ENCODE peak calls at places on chromosomes 11 and 22, in four cellular contexts. A is body of pancreas, F is fibroblast of mammary gland, G is heart left ventricle. B is an unnamed sample.

GRCh38 chr11:69943066-69943465 is 123.8 kb upstream of the FGF3 start:
- DNase-seq in A (no peak), F (no peak), G (no peak), B (no peak)

GRCh38 chr11:9664276-9665171 is 647 bp downstream of the SWAP70 start:
- DNase-seq in A (peak; percentile 52), F (peak; percentile 52), G (peak; percentile 53), B (peak; percentile 61)

GRCh38 chr22:17786435-17787158 is 12.3 kb upstream of the BID start:
- DNase-seq in A (no peak), F (peak; percentile 71), G (peak; percentile 83), B (peak; percentile 80)

GRCh38 chr11:57490456-57491248 is 24.9 kb downstream of the SLC43A1 start:
- DNase-seq in A (no peak), F (peak; percentile 60), G (no peak), B (no peak)

GRCh38 chr22:27990879-27991278 is 71.8 kb upstream of the PITPNB start:
- DNase-seq in A (no peak), F (peak; percentile 52), G (peak; percentile 66), B (peak; percentile 15)

GRCh38 chr11:32382339-32383049 is 52.8 kb downstream of the WT1 start:
- DNase-seq in A (no peak), F (no peak), G (no peak), B (no peak)

GRCh38 chr11:46380340-46381045 is 976 bp upstream of the MDK start:
- DNase-seq in A (peak; percentile 64), F (peak; percentile 36), G (peak; percentile 83), B (peak; percentile 87)

GRCh38 chr11:91308069-91308468 is 916.5 kb upstream of the FAT3 start:
- DNase-seq in A (no peak), F (no peak), G (no peak), B (no peak)

GRCh38 chr11:100576044-100577021 is 110.8 kb upstream of the ARHGAP42 start:
- DNase-seq in A (no peak), F (peak; percentile 75), G (peak; percentile 12), B (no peak)

GRCh38 chr11:6458352-6458751 is 15.4 kb downstream of the TRIM3 start:
- DNase-seq in A (no peak), F (no peak), G (no peak), B (no peak)

GRCh38 chr11:66494935-66495334 is 14.7 kb downstream of the DPP3 start:
- DNase-seq in A (no peak), F (no peak), G (no peak), B (no peak)

GRCh38 chr11:111344032-111344431 is 35.0 kb downstream of the POU2AF1 start:
- DNase-seq in A (no peak), F (peak; percentile 96), G (peak; percentile 29), B (peak; percentile 51)

GRCh38 chr11:126404367-126404766 is 48.9 kb downstream of the ST3GAL4 start:
- DNase-seq in A (no peak), F (no peak), G (no peak), B (no peak)

GRCh38 chr22:45537734-45538181 is 35.1 kb downstream of the FBLN1 start:
- DNase-seq in A (peak; percentile 21), F (peak; percentile 84), G (peak; percentile 60), B (peak; percentile 41)

GRCh38 chr11:13954591-13954990 is 7.9 kb upstream of the SPON1 start:
- DNase-seq in A (no peak), F (no peak), G (no peak), B (no peak)

GRCh38 chr22:25091449-25091848 is 108.2 kb upstream of the CRYBB3 start:
- DNase-seq in A (no peak), F (no peak), G (no peak), B (no peak)

GRCh38 chr11:57546451-57546850 is 9.1 kb downstream of the SMTNL1 start:
- DNase-seq in A (no peak), F (no peak), G (no peak), B (no peak)

GRCh38 chr11:134599180-134599810 is 187.3 kb upstream of the B3GAT1 start:
- DNase-seq in A (no peak), F (no peak), G (no peak), B (no peak)

GRCh38 chr11:126839496-126839895 is 161.1 kb downstream of the KIRREL3 start:
- DNase-seq in A (no peak), F (no peak), G (no peak), B (no peak)

GRCh38 chr11:66107600-66108151 is 37.6 kb downstream of the PACS1 start:
- DNase-seq in A (no peak), F (no peak), G (no peak), B (no peak)

GRCh38 chr11:19232910-19233503 is 7.7 kb downstream of the E2F8 start:
- DNase-seq in A (no peak), F (peak; percentile 91), G (no peak), B (no peak)

GRCh38 chr11:44761546-44761961 is 34.8 kb downstream of the TSPAN18 start:
- DNase-seq in A (no peak), F (no peak), G (no peak), B (no peak)

GRCh38 chr11:69904331-69905201 is 85.3 kb upstream of the FGF3 start:
- DNase-seq in A (no peak), F (no peak), G (no peak), B (no peak)

GRCh38 chr11:128549256-128549944 is 38.0 kb downstream of the ETS1 start:
- DNase-seq in A (peak; percentile 31), F (peak; percentile 92), G (peak; percentile 88), B (peak; percentile 31)

GRCh38 chr11:7905549-7905948 is 25.5 kb downstream of the OR10A6 start:
- DNase-seq in A (no peak), F (no peak), G (no peak), B (no peak)

GRCh38 chr11:60860943-60861342 is 5.2 kb upstream of the PTGDR2 start:
- DNase-seq in A (no peak), F (peak; percentile 38), G (peak; percentile 11), B (no peak)

GRCh38 chr11:103832762-103833161 is 203.7 kb upstream of the DDI1 start:
- DNase-seq in A (no peak), F (peak; percentile 15), G (no peak), B (no peak)

GRCh38 chr11:2314525-2315394 is 12.9 kb downstream of the TSPAN32 start:
- DNase-seq in A (peak; percentile 80), F (peak; percentile 76), G (peak; percentile 94), B (peak; percentile 67)

GRCh38 chr11:66026017-66026529 is at the start of gene CATSPER1:
- DNase-seq in A (no peak), F (no peak), G (no peak), B (no peak)

GRCh38 chr11:67027483-67027930 is 4.6 kb downstream of the SYT12 start:
- DNase-seq in A (no peak), F (no peak), G (no peak), B (no peak)

DNA sequence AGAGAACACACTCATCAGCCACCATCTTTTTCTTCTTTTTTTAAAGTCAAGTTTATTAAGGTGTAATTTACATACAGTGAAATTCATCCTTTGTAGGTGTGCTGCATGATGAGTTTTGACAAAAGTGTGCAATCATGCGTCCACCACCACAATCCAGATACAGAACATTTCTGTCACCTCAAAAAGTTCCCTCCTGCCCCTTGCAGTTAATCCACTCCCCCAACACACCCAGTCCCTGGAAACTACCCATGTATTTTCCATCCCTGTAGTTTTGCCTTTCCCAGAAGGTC is 126.7 kb downstream of the HIPK3 start:
- DNase-seq in A (no peak), F (no peak), G (no peak), B (no peak)
- TF ChIP-seq CTCF in A (no peak), F (no peak), G (no peak), B (no peak)

DNA sequence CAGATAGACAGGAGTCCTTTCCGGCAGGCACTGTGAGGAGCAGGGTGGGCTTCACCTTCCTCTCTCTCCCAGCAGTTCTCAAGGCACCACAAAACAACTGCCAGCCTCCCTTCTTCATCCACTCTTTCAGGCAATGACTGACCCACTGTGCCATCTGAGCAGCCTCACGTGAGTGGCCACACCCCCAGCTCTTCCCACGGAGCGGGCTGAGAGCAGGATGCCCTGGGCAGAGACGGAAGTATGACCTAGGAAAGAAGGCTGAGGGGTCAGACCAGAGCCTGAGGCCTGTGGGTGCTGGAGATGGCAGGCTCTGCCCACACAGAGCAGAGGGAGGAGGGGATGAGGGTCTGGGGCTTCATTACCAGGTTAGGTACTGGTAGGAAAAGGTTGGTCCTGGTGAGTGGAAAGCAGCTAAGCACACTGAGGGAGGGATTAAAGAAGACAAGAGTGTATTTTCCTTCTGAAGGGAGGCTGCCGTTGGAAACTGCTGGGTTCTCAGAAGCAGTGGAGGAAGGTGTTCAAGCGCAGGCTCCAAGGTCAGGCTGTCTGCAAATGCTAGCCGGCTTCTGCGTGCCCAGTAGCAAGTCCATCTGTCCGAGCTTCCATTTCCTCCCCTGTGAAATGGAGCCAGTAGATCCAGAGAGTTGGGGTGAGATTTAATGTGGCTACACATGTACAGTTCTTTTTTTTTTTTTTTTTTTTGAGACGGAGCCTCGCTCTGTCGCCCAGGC is 4.6 kb downstream of the NLRP6 start:
- DNase-seq in A (no peak), F (no peak), G (no peak), B (no peak)
- H3K4me3 ChIP-seq in A (no peak overlapping the region), F (no peak overlapping the region), G (no peak overlapping the region), B (no peak overlapping the region)

GRCh38 chr22:19641254-19641982 is 72.9 kb upstream of the SEPTIN5 start:
- DNase-seq in A (peak; percentile 59), F (no peak), G (no peak), B (no peak)
- TF ChIP-seq CTCF in A (peak; percentile 40), F (peak; percentile 32), G (peak; percentile 31), B (peak; percentile 26)

GRCh38 chr11:76764941-76765340 is 18.2 kb upstream of the TSKU start:
- DNase-seq in A (no peak), F (no peak), G (no peak), B (no peak)

GRCh38 chr11:76762867-76763572 is 20.1 kb upstream of the TSKU start:
- DNase-seq in A (no peak), F (no peak), G (no peak), B (no peak)

GRCh38 chr11:76761959-76762358 is 21.2 kb upstream of the TSKU start:
- DNase-seq in A (no peak), F (no peak), G (no peak), B (no peak)

GRCh38 chr11:76765863-76766350 is 17.2 kb upstream of the TSKU start:
- DNase-seq in A (no peak), F (no peak), G (no peak), B (no peak)

DNA sequence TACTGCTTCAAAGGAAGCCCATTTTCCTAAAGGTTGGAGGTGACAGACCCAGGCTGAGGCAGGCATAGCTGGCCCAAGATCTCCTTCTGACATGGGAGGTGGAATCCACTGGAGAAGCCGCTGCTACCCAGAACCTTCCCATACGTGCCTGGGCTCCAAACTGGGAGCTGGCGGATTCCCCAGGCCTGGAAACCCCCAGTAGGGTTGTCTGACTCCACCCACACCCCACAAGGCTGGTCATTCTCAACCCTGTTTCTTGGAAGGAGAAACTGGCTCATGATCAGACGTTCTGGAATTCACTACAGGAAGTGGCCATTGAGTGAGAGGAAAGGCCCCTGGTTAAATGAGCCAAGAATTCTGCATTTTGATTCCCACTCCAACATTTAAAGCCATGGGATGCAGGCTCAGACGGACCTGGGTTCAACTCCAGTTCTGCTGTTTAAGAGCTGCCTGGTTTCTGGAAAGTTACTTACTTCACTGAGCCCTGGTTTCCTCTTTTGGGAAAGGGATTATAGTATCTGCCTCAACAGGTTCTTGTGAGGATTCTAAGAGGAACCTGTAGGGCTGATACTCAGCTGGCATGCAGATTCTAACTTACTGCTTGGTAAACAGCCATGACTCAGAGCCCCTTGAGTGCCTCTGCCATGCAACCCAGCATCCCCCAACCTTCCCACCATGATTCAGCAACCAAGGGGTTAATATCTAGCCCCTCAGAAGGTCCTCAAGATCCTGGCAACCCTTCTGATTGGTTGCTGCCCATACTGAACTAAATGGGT is 19.4 kb upstream of the TSKU start:
- DNase-seq in A (no peak), F (peak; percentile 86), G (peak; percentile 60), B (no peak)
- H3K4me3 ChIP-seq in A (no peak overlapping the region), F (no peak overlapping the region), G (no peak overlapping the region), B (no peak overlapping the region)

GRCh38 chr11:76248210-76248609 is 41.9 kb upstream of the WNT11 start:
- DNase-seq in A (no peak), F (peak; percentile 33), G (no peak), B (no peak)
- TF ChIP-seq CTCF in A (no peak), F (peak; percentile 30), G (peak; percentile 14), B (no peak)

GRCh38 chr11:697811-698311 is 2.2 kb downstream of the TMEM80 start:
- DNase-seq in A (no peak), F (peak; percentile 72), G (no peak), B (no peak)
- H3K4me3 ChIP-seq in A (no peak overlapping the region), F (peak overlapping the region; percentile 23), G (no peak overlapping the region), B (no peak overlapping the region)

B was measured in transverse colon.